ENCODE peak calls at places on chromosome X, in four cellular contexts. One of them, this sample, is unnamed.
A peak's percentile ranks its signal among the peaks of the same experiment; 100 is the strongest.

GRCh38 chrX:129478516-129478915 is 44.8 kb downstream of the SMARCA1 start:
- DNase-seq in HFF-Myc: no peak
- DNase-seq in endodermal cell: no peak
- DNase-seq in heart right ventricle: no peak
- DNase-seq in this sample: no peak

GRCh38 chrX:53445977-53446376 is 11.8 kb upstream of the HSD17B10 start:
- DNase-seq in HFF-Myc: no peak
- DNase-seq in endodermal cell: peak; percentile 77
- DNase-seq in heart right ventricle: peak; percentile 17
- DNase-seq in this sample: no peak

GRCh38 chrX:33032700-33033099 is 178.6 kb downstream of the DMD start:
- DNase-seq in HFF-Myc: no peak
- DNase-seq in endodermal cell: no peak
- DNase-seq in heart right ventricle: no peak
- DNase-seq in this sample: no peak

GRCh38 chrX:39827959-39828358 is 269.8 kb downstream of the BCOR start:
- DNase-seq in HFF-Myc: no peak
- DNase-seq in endodermal cell: no peak
- DNase-seq in heart right ventricle: no peak
- DNase-seq in this sample: no peak

GRCh38 chrX:13029341-13029740 is 15.1 kb downstream of the FAM9C start:
- DNase-seq in HFF-Myc: no peak
- DNase-seq in endodermal cell: peak; percentile 84
- DNase-seq in heart right ventricle: peak; percentile 33
- DNase-seq in this sample: no peak

GRCh38 chrX:154484255-154485149 is 1.9 kb downstream of the UBL4A start:
- DNase-seq in HFF-Myc: no peak
- DNase-seq in endodermal cell: no peak
- DNase-seq in heart right ventricle: no peak
- DNase-seq in this sample: no peak

GRCh38 chrX:102654696-102655095 is 3.4 kb downstream of the GPRASP1 start:
- DNase-seq in HFF-Myc: no peak
- DNase-seq in endodermal cell: no peak
- DNase-seq in heart right ventricle: no peak
- DNase-seq in this sample: no peak

GRCh38 chrX:23317799-23318724 is 16.6 kb upstream of the PTCHD1 start:
- DNase-seq in HFF-Myc: no peak
- DNase-seq in endodermal cell: peak; percentile 88
- DNase-seq in heart right ventricle: no peak
- DNase-seq in this sample: no peak

GRCh38 chrX:100928660-100929613 is at the start of gene XKRX:
- DNase-seq in HFF-Myc: no peak
- DNase-seq in endodermal cell: peak; percentile 91
- DNase-seq in heart right ventricle: peak; percentile 28
- DNase-seq in this sample: no peak

GRCh38 chrX:127879585-127879984 is 172.6 kb downstream of the ACTRT1 start:
- DNase-seq in HFF-Myc: no peak
- DNase-seq in endodermal cell: no peak
- DNase-seq in heart right ventricle: no peak
- DNase-seq in this sample: no peak

GRCh38 chrX:39653656-39654055 is 444.1 kb downstream of the BCOR start:
- DNase-seq in HFF-Myc: no peak
- DNase-seq in endodermal cell: peak; percentile 79
- DNase-seq in heart right ventricle: no peak
- DNase-seq in this sample: no peak

GRCh38 chrX:57952320-57952678 is 42.0 kb upstream of the ZXDA start:
- DNase-seq in HFF-Myc: no peak
- DNase-seq in endodermal cell: no peak
- DNase-seq in heart right ventricle: peak; percentile 23
- DNase-seq in this sample: no peak

GRCh38 chrX:130120321-130120731 is 10.0 kb upstream of the ELF4 start:
- DNase-seq in HFF-Myc: no peak
- DNase-seq in endodermal cell: peak; percentile 78
- DNase-seq in heart right ventricle: peak; percentile 35
- DNase-seq in this sample: no peak

GRCh38 chrX:13938053-13938765 is 91.5 kb downstream of the GEMIN8 start:
- DNase-seq in HFF-Myc: no peak
- DNase-seq in endodermal cell: peak; percentile 78
- DNase-seq in heart right ventricle: peak; percentile 16
- DNase-seq in this sample: no peak

GRCh38 chrX:115642895-115643530 is 82.0 kb downstream of the PLS3 start:
- DNase-seq in HFF-Myc: peak; percentile 55
- DNase-seq in endodermal cell: peak; percentile 64
- DNase-seq in heart right ventricle: no peak
- DNase-seq in this sample: peak; percentile 19

GRCh38 chrX:28847423-28847822 is 260.2 kb downstream of the IL1RAPL1 start:
- DNase-seq in HFF-Myc: peak; percentile 1
- DNase-seq in endodermal cell: peak; percentile 69
- DNase-seq in heart right ventricle: peak; percentile 16
- DNase-seq in this sample: no peak

GRCh38 chrX:10165580-10166247 is 8.9 kb downstream of the CLCN4 start:
- DNase-seq in HFF-Myc: no peak
- DNase-seq in endodermal cell: no peak
- DNase-seq in heart right ventricle: no peak
- DNase-seq in this sample: no peak

GRCh38 chrX:38214551-38214950 is 6.1 kb downstream of the SRPX start:
- DNase-seq in HFF-Myc: no peak
- DNase-seq in endodermal cell: no peak
- DNase-seq in heart right ventricle: no peak
- DNase-seq in this sample: no peak

GRCh38 chrX:72124540-72125201 is 7.0 kb downstream of the RTL5 start:
- DNase-seq in HFF-Myc: no peak
- DNase-seq in endodermal cell: peak; percentile 32
- DNase-seq in heart right ventricle: no peak
- DNase-seq in this sample: no peak

GRCh38 chrX:55007633-55008032 is 7.5 kb downstream of the APEX2 start:
- DNase-seq in HFF-Myc: peak; percentile 9
- DNase-seq in endodermal cell: no peak
- DNase-seq in heart right ventricle: no peak
- DNase-seq in this sample: no peak

GRCh38 chrX:69362889-69363288 is 141.2 kb upstream of the NALF2 start:
- DNase-seq in HFF-Myc: peak; percentile 65
- DNase-seq in endodermal cell: no peak
- DNase-seq in heart right ventricle: no peak
- DNase-seq in this sample: no peak

GRCh38 chrX:140917354-140918115 is 84.9 kb upstream of the SPANXB1 start:
- DNase-seq in HFF-Myc: no peak
- DNase-seq in endodermal cell: no peak
- DNase-seq in heart right ventricle: no peak
- DNase-seq in this sample: no peak

GRCh38 chrX:140916891-140917290 is 85.5 kb upstream of the SPANXB1 start:
- DNase-seq in HFF-Myc: no peak
- DNase-seq in endodermal cell: no peak
- DNase-seq in heart right ventricle: no peak
- DNase-seq in this sample: no peak

GRCh38 chrX:140923118-140923517 is 79.3 kb upstream of the SPANXB1 start:
- DNase-seq in HFF-Myc: no peak
- DNase-seq in endodermal cell: no peak
- DNase-seq in heart right ventricle: no peak
- DNase-seq in this sample: no peak

GRCh38 chrX:140913802-140914501 is 88.4 kb upstream of the SPANXB1 start:
- DNase-seq in HFF-Myc: no peak
- DNase-seq in endodermal cell: no peak
- DNase-seq in heart right ventricle: no peak
- DNase-seq in this sample: no peak

GRCh38 chrX:140918398-140919043 is 83.9 kb upstream of the SPANXB1 start:
- DNase-seq in HFF-Myc: peak; percentile 20
- DNase-seq in endodermal cell: peak; percentile 83
- DNase-seq in heart right ventricle: no peak
- DNase-seq in this sample: peak; percentile 3
- H3K4me3 ChIP-seq in HFF-Myc: no peak overlapping the region
- H3K4me3 ChIP-seq in endodermal cell: no peak overlapping the region
- H3K4me3 ChIP-seq in heart right ventricle: no peak overlapping the region
- H3K4me3 ChIP-seq in this sample: no peak overlapping the region

GRCh38 chrX:107272431-107272921 is 66.1 kb downstream of the DNAAF6 start:
- DNase-seq in HFF-Myc: no peak
- DNase-seq in endodermal cell: peak; percentile 88
- DNase-seq in heart right ventricle: peak; percentile 6
- DNase-seq in this sample: no peak
- H3K4me3 ChIP-seq in HFF-Myc: no peak overlapping the region
- H3K4me3 ChIP-seq in endodermal cell: peak overlapping the region; percentile 42
- H3K4me3 ChIP-seq in heart right ventricle: no peak overlapping the region
- H3K4me3 ChIP-seq in this sample: no peak overlapping the region

DNA sequence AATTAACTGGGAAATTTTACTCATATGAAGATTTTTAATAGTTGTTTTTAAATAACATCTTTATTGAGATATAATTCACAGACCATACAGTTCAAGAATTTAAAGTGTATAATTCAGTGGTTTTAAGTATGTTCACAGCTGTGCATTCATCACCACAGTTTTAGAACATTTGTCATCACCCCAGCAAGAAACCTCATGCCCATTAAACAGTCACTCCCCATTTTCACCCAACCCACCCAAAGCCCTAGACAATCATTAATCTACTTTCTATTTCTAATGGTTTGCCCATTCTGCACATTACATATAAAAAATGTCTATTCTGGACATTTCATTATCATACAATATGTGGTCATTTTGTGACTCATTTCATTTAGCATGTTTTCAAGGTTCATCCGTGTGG is 2.8 kb downstream of the UPRT start:
- DNase-seq in HFF-Myc: no peak
- DNase-seq in endodermal cell: no peak
- DNase-seq in heart right ventricle: no peak
- DNase-seq in this sample: no peak
- H3K4me3 ChIP-seq in HFF-Myc: no peak overlapping the region
- H3K4me3 ChIP-seq in endodermal cell: no peak overlapping the region
- H3K4me3 ChIP-seq in heart right ventricle: no peak overlapping the region
- H3K4me3 ChIP-seq in this sample: no peak overlapping the region

DNA sequence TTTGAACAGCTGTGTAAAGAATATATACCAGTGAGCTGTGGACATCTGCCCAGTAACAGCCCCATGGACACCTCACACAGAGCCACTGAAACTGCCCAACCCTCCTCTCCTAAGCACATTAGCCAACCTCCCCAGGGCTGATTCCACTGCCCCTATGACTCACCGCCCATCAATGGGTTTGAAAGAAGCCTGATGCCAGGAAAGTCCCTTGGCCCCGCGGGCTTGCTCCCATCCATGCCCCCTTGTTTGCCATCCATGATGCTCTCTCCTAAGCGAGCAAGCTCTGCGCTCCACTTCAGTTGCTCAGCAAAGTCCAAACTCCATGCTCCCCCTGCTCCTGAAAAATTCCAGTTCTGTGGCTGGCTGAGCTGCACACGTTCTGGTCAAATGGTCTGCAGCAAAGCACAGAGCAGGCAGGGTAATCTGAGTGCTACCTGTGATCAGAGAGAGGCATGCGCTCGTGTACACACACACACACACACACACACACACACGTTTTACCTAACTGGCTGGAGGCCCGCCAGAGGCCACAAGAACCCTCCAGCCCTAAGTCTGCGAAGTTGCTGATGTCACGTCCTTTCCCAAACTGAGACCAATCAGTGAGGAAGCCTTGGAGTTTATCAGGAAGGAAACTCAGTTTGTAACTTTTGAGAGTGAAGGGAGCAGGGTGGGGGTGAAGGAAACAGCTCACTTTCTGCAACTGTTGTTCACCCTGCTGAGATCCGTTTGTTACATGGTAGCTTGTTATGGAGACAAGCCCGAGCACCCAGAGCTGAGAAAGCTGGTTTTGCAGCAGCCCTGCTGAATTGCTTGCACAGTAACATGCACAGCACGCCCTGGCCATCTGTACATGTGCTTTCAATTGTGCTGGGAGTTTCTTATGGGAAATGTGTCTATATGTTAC is at the start of gene ASB9:
- DNase-seq in HFF-Myc: peak; percentile 41
- DNase-seq in endodermal cell: peak; percentile 55
- DNase-seq in heart right ventricle: no peak
- DNase-seq in this sample: no peak
- H3K4me3 ChIP-seq in HFF-Myc: peak within 1 kb of the TSS; percentile 32
- H3K4me3 ChIP-seq in endodermal cell: no peak within 1 kb of the TSS
- H3K4me3 ChIP-seq in heart right ventricle: peak within 1 kb of the TSS; percentile 33
- H3K4me3 ChIP-seq in this sample: no peak within 1 kb of the TSS

GRCh38 chrX:47234583-47234982 is 1.8 kb downstream of the USP11 start:
- DNase-seq in HFF-Myc: no peak
- DNase-seq in endodermal cell: no peak
- DNase-seq in heart right ventricle: no peak
- DNase-seq in this sample: no peak
- H3K4me3 ChIP-seq in HFF-Myc: peak overlapping the region; percentile 53
- H3K4me3 ChIP-seq in endodermal cell: peak overlapping the region; percentile 90
- H3K4me3 ChIP-seq in heart right ventricle: peak overlapping the region; percentile 69
- H3K4me3 ChIP-seq in this sample: no peak overlapping the region

GRCh38 chrX:65985922-65986588 is 53.8 kb downstream of the VSIG4 start:
- DNase-seq in HFF-Myc: peak; percentile 10
- DNase-seq in endodermal cell: peak; percentile 79
- DNase-seq in heart right ventricle: no peak
- DNase-seq in this sample: peak; percentile 35
- H3K4me3 ChIP-seq in HFF-Myc: no peak overlapping the region
- H3K4me3 ChIP-seq in endodermal cell: no peak overlapping the region
- H3K4me3 ChIP-seq in heart right ventricle: no peak overlapping the region
- H3K4me3 ChIP-seq in this sample: no peak overlapping the region

DNA sequence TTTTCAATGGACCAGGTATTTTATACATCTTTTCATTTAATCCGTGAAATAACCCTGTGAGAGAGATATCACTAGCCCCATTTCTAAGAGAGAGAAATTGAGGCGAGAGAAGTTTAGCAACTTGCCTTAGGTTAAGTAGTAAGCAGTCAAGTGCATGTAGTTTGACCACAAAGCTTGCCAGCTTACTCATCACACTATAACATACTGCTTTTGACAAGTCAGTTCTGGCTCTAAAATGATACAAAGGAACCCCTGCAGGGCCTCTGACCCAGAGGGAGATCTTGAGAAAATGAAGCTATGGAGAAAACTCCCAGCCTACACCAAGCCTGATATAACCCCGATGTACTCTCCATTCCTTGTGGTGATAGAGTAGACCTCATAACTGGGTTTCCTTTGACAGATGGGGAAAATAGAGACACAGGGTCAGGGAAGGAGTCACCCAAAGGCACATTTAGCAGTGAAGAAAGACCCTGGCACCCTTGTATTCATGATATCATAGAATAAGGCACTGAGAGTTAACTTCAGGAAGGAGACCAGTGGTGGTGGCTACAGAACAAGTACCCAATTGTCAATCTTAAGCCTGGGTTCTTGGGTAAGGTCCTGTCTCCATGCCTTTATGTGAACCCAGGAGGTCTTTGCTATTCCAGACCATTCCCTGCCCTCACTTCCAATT is 60.2 kb upstream of the MSN start:
- DNase-seq in HFF-Myc: no peak
- DNase-seq in endodermal cell: no peak
- DNase-seq in heart right ventricle: no peak
- DNase-seq in this sample: no peak
- H3K4me3 ChIP-seq in HFF-Myc: no peak overlapping the region
- H3K4me3 ChIP-seq in endodermal cell: no peak overlapping the region
- H3K4me3 ChIP-seq in heart right ventricle: no peak overlapping the region
- H3K4me3 ChIP-seq in this sample: no peak overlapping the region

GRCh38 chrX:11787564-11787963 is 29.5 kb downstream of the MSL3 start:
- DNase-seq in HFF-Myc: no peak
- DNase-seq in endodermal cell: peak; percentile 95
- DNase-seq in heart right ventricle: peak; percentile 41
- DNase-seq in this sample: no peak
- H3K4me3 ChIP-seq in HFF-Myc: no peak overlapping the region
- H3K4me3 ChIP-seq in endodermal cell: no peak overlapping the region
- H3K4me3 ChIP-seq in heart right ventricle: peak overlapping the region; percentile 18
- H3K4me3 ChIP-seq in this sample: no peak overlapping the region